ENCODE peak calls at places on chromosomes 1 and 21, in seven cellular contexts. B, A, D, I, R, K and M are unnamed samples.

GRCh38 chr21:42404534-42404933 is 832 bp downstream of the UBASH3A start:
- DNase-seq in A (no peak), D (no peak), K (no peak), B (no peak), I (no peak), R (no peak), M (no peak)

GRCh38 chr1:87989346-87989745 is 660.7 kb downstream of the LMO4 start:
- DNase-seq in R (no peak), K (no peak), I (no peak), B (no peak), D (no peak), A (no peak), M (no peak)

GRCh38 chr1:66223681-66224080 is 310.3 kb upstream of the SGIP1 start:
- DNase-seq in K (no peak), D (no peak), A (no peak), R (no peak), B (no peak), I (no peak), M (no peak)

GRCh38 chr1:103561612-103562395 is 9.6 kb upstream of the AMY2B start:
- DNase-seq in K (no peak), A (no peak), I (no peak), B (peak), D (no peak), R (no peak), M (no peak)

GRCh38 chr1:193479187-193479586 is 292.8 kb upstream of the B3GALT2 start:
- DNase-seq in R (no peak), A (no peak), B (no peak), I (no peak), D (no peak), K (no peak), M (no peak)

GRCh38 chr1:213987876-213988638 is at the start of gene PROX1:
- DNase-seq in R (peak), B (peak), A (peak), I (peak), D (peak), K (peak), M (peak)

GRCh38 chr1:23215291-23215690 is 2.0 kb downstream of the HTR1D start:
- DNase-seq in R (no peak), K (no peak), B (no peak), I (no peak), A (no peak), D (no peak), M (no peak)

GRCh38 chr1:51661081-51661518 is 44.2 kb downstream of the OSBPL9 start:
- DNase-seq in R (no peak), I (peak), D (peak), K (no peak), A (no peak), B (peak), M (no peak)

GRCh38 chr1:15945011-15945831 is 30.7 kb downstream of the ZBTB17 start:
- DNase-seq in I (no peak), K (no peak), D (no peak), A (no peak), R (no peak), B (no peak), M (peak)

GRCh38 chr1:165895451-165895871 is 68.0 kb downstream of the UCK2 start:
- DNase-seq in D (no peak), K (no peak), A (no peak), I (peak), B (peak), R (no peak), M (no peak)

GRCh38 chr1:232319106-232319505 is 310.8 kb downstream of the SIPA1L2 start:
- DNase-seq in B (no peak), I (no peak), D (no peak), K (no peak), R (no peak), A (no peak), M (no peak)

GRCh38 chr21:45852886-45853400 is 128.6 kb upstream of the COL6A1 start:
- DNase-seq in A (no peak), D (no peak), R (no peak), B (no peak), K (no peak), I (no peak), M (peak)

GRCh38 chr1:215397106-215397505 is 170.0 kb upstream of the KCTD3 start:
- DNase-seq in R (no peak), A (no peak), B (no peak), K (no peak), I (no peak), D (no peak), M (no peak)

GRCh38 chr1:244381887-244382565 is 69.7 kb downstream of the ADSS2 start:
- DNase-seq in A (no peak), K (no peak), I (peak), D (peak), B (peak), R (no peak), M (no peak)